ENCODE peak calls at places on chromosomes 1 and 21, in ten cellular contexts. T is caudate nucleus; U is CD4-positive, alpha-beta T cell; G is hepatocyte; L is NCI-H187; F is activated T-helper 1 cell treated with anti-CD3 and anti-CD28 coated beads, Interleukin-12 subunit alpha, Interleukin-12 subunit beta, Interleukin-2, Interleukin-4 antibody, amounts not matched to agents 30 ng/mL and 10 ng/mL and 1 ng/mL, durations not matched to agents 14 hours and 24 hours and 36 hours; Z is KBM-7; C is NCI-H1105; D is neural crest cell; W is A172. O is an unnamed sample.

GRCh38 chr1:94081566-94082344 is 39.2 kb downstream of the ABCA4 start:
- DNase-seq in T (no peak), U (no peak), G (no peak), L (no peak), F (no peak), Z (no peak), C (no peak), D (no peak), W (peak), O (peak)

GRCh38 chr1:51175278-51175677 is 60.8 kb upstream of the RNF11 start:
- DNase-seq in T (no peak), U (no peak), G (no peak), L (no peak), F (no peak), Z (peak), C (no peak), D (no peak), W (no peak), O (no peak)

GRCh38 chr1:195663549-195664280 is 944.5 kb downstream of the KCNT2 start:
- DNase-seq in T (no peak), U (no peak), G (peak), L (no peak), F (no peak), Z (no peak), C (no peak), D (no peak), W (peak), O (peak)

GRCh38 chr1:15413563-15414449 is 4.1 kb downstream of the EFHD2 start:
- DNase-seq in T (no peak), U (no peak), G (no peak), L (no peak), F (no peak), Z (no peak), C (no peak), D (no peak), W (no peak), O (no peak)

GRCh38 chr1:247548092-247548491 is 842 bp upstream of the GCSAML start:
- DNase-seq in T (no peak), U (no peak), G (no peak), L (no peak), F (no peak), Z (peak), C (no peak), D (no peak), W (no peak), O (no peak)

GRCh38 chr1:93109578-93109977 is 30.5 kb downstream of the MTF2 start:
- DNase-seq in T (no peak), U (no peak), G (no peak), L (no peak), F (no peak), Z (no peak), C (no peak), D (no peak), W (no peak), O (no peak)

GRCh38 chr1:9294440-9294773 is 1.7 kb downstream of the SPSB1 start:
- DNase-seq in T (no peak), U (no peak), G (peak), L (no peak), F (no peak), Z (no peak), C (no peak), D (no peak), W (peak), O (peak)

GRCh38 chr1:199597152-199597551 is 430.4 kb upstream of the NR5A2 start:
- DNase-seq in T (no peak), U (no peak), G (no peak), L (no peak), F (no peak), Z (no peak), C (no peak), D (no peak), W (no peak), O (no peak)

GRCh38 chr1:84769636-84770035 is 79.4 kb upstream of the SSX2IP start:
- DNase-seq in T (no peak), U (no peak), G (no peak), L (no peak), F (no peak), Z (no peak), C (no peak), D (no peak), W (no peak), O (no peak)

GRCh38 chr1:114473796-114474195 is 37.2 kb downstream of the TRIM33 start:
- DNase-seq in T (no peak), U (no peak), G (no peak), L (no peak), F (no peak), Z (no peak), C (no peak), D (no peak), W (no peak), O (no peak)

GRCh38 chr1:6591222-6591621 is 11.4 kb downstream of the ZBTB48 start:
- DNase-seq in T (peak), U (no peak), G (no peak), L (no peak), F (no peak), Z (peak), C (no peak), D (no peak), W (no peak), O (no peak)

GRCh38 chr1:18575620-18576019 is 55.0 kb upstream of the PAX7 start:
- DNase-seq in T (peak), U (no peak), G (peak), L (peak), F (no peak), Z (no peak), C (peak), D (peak), W (no peak), O (no peak)

GRCh38 chr1:168582690-168583325 is 6.4 kb downstream of the XCL1 start:
- DNase-seq in T (no peak), U (no peak), G (no peak), L (no peak), F (no peak), Z (no peak), C (no peak), D (no peak), W (no peak), O (peak)

GRCh38 chr1:165259706-165260105 is 96.8 kb downstream of the LMX1A start:
- DNase-seq in T (peak), U (no peak), G (no peak), L (no peak), F (no peak), Z (no peak), C (no peak), D (no peak), W (no peak), O (no peak)

GRCh38 chr21:42113926-42114409 is 42.9 kb downstream of the UMODL1 start:
- DNase-seq in T (peak), U (no peak), G (no peak), L (no peak), F (no peak), Z (peak), C (no peak), D (no peak), W (no peak), O (no peak)

GRCh38 chr1:231049121-231049979 is 9.3 kb upstream of the FAM89A start:
- DNase-seq in T (no peak), U (no peak), G (no peak), L (no peak), F (no peak), Z (no peak), C (no peak), D (no peak), W (no peak), O (no peak)

GRCh38 chr1:107750364-107750959 is 214.5 kb downstream of the VAV3 start:
- DNase-seq in T (peak), U (no peak), G (peak), L (peak), F (no peak), Z (peak), C (peak), D (peak), W (peak), O (peak)

GRCh38 chr1:170010443-170010842 is 64.1 kb downstream of the KIFAP3 start:
- DNase-seq in T (no peak), U (no peak), G (peak), L (no peak), F (no peak), Z (peak), C (no peak), D (peak), W (no peak), O (no peak)

GRCh38 chr1:164707868-164708331 is 148.9 kb downstream of the PBX1 start:
- DNase-seq in T (no peak), U (no peak), G (peak), L (no peak), F (no peak), Z (no peak), C (no peak), D (no peak), W (peak), O (peak)

GRCh38 chr1:17346046-17346789 is 25.8 kb upstream of the PADI6 start:
- DNase-seq in T (no peak), U (no peak), G (no peak), L (no peak), F (no peak), Z (no peak), C (no peak), D (no peak), W (no peak), O (no peak)

GRCh38 chr1:6256640-6257039 is 4.3 kb downstream of the GPR153 start:
- DNase-seq in T (no peak), U (no peak), G (no peak), L (no peak), F (no peak), Z (no peak), C (no peak), D (no peak), W (no peak), O (no peak)